ENCODE peak calls at places on chromosome 9, in five cellular contexts. One of them, this sample, is unnamed.

GRCh38 chr9:114039484-114039883 is 38.6 kb downstream of the AMBP start:
- DNase-seq in AG04450: no peak
- DNase-seq in activated naive CD4-positive, alpha-beta T cell treated with anti-CD3 and anti-CD28 coated beads for 36 hours: no peak
- DNase-seq in activated T-helper 1 cell treated with anti-CD3 and anti-CD28 coated beads, Interleukin-2, amount 50 U/mL, for 16 hours: no peak
- DNase-seq in keratinocyte: no peak
- DNase-seq in this sample: no peak

GRCh38 chr9:130461218-130461630 is 16.5 kb downstream of the ASS1 start:
- DNase-seq in AG04450: no peak
- DNase-seq in activated naive CD4-positive, alpha-beta T cell treated with anti-CD3 and anti-CD28 coated beads for 36 hours: peak
- DNase-seq in activated T-helper 1 cell treated with anti-CD3 and anti-CD28 coated beads, Interleukin-2, amount 50 U/mL, for 16 hours: peak
- DNase-seq in keratinocyte: no peak
- DNase-seq in this sample: peak

GRCh38 chr9:87909310-87910041 is 8.3 kb upstream of the SPATA31C1 start:
- DNase-seq in AG04450: no peak
- DNase-seq in activated naive CD4-positive, alpha-beta T cell treated with anti-CD3 and anti-CD28 coated beads for 36 hours: no peak
- DNase-seq in activated T-helper 1 cell treated with anti-CD3 and anti-CD28 coated beads, Interleukin-2, amount 50 U/mL, for 16 hours: no peak
- DNase-seq in keratinocyte: no peak
- DNase-seq in this sample: no peak

GRCh38 chr9:114098660-114099522 is at the start of gene KIF12:
- DNase-seq in AG04450: no peak
- DNase-seq in activated naive CD4-positive, alpha-beta T cell treated with anti-CD3 and anti-CD28 coated beads for 36 hours: peak
- DNase-seq in activated T-helper 1 cell treated with anti-CD3 and anti-CD28 coated beads, Interleukin-2, amount 50 U/mL, for 16 hours: no peak
- DNase-seq in keratinocyte: no peak
- DNase-seq in this sample: no peak

GRCh38 chr9:4615778-4616177 is 46.3 kb upstream of the PLPP6 start:
- DNase-seq in AG04450: no peak
- DNase-seq in activated naive CD4-positive, alpha-beta T cell treated with anti-CD3 and anti-CD28 coated beads for 36 hours: no peak
- DNase-seq in activated T-helper 1 cell treated with anti-CD3 and anti-CD28 coated beads, Interleukin-2, amount 50 U/mL, for 16 hours: no peak
- DNase-seq in keratinocyte: no peak
- DNase-seq in this sample: no peak

GRCh38 chr9:21060919-21061561 is 16.7 kb downstream of the IFNB1 start:
- DNase-seq in AG04450: no peak
- DNase-seq in activated naive CD4-positive, alpha-beta T cell treated with anti-CD3 and anti-CD28 coated beads for 36 hours: peak
- DNase-seq in activated T-helper 1 cell treated with anti-CD3 and anti-CD28 coated beads, Interleukin-2, amount 50 U/mL, for 16 hours: no peak
- DNase-seq in keratinocyte: no peak
- DNase-seq in this sample: no peak

GRCh38 chr9:136975624-136976023 is 1.7 kb upstream of the PTGDS start:
- DNase-seq in AG04450: no peak
- DNase-seq in activated naive CD4-positive, alpha-beta T cell treated with anti-CD3 and anti-CD28 coated beads for 36 hours: peak
- DNase-seq in activated T-helper 1 cell treated with anti-CD3 and anti-CD28 coated beads, Interleukin-2, amount 50 U/mL, for 16 hours: no peak
- DNase-seq in keratinocyte: no peak
- DNase-seq in this sample: no peak

GRCh38 chr9:79817469-79818004 is 245.8 kb downstream of the TLE4 start:
- DNase-seq in AG04450: no peak
- DNase-seq in activated naive CD4-positive, alpha-beta T cell treated with anti-CD3 and anti-CD28 coated beads for 36 hours: peak
- DNase-seq in activated T-helper 1 cell treated with anti-CD3 and anti-CD28 coated beads, Interleukin-2, amount 50 U/mL, for 16 hours: no peak
- DNase-seq in keratinocyte: no peak
- DNase-seq in this sample: no peak

GRCh38 chr9:126796758-126797157 is 8.1 kb upstream of the ZBTB43 start:
- DNase-seq in AG04450: no peak
- DNase-seq in activated naive CD4-positive, alpha-beta T cell treated with anti-CD3 and anti-CD28 coated beads for 36 hours: no peak
- DNase-seq in activated T-helper 1 cell treated with anti-CD3 and anti-CD28 coated beads, Interleukin-2, amount 50 U/mL, for 16 hours: no peak
- DNase-seq in keratinocyte: no peak
- DNase-seq in this sample: no peak

GRCh38 chr9:114908104-114908621 is 22.2 kb downstream of the TNFSF8 start:
- DNase-seq in AG04450: no peak
- DNase-seq in activated naive CD4-positive, alpha-beta T cell treated with anti-CD3 and anti-CD28 coated beads for 36 hours: peak
- DNase-seq in activated T-helper 1 cell treated with anti-CD3 and anti-CD28 coated beads, Interleukin-2, amount 50 U/mL, for 16 hours: no peak
- DNase-seq in keratinocyte: peak
- DNase-seq in this sample: no peak

GRCh38 chr9:68777070-68777763 is 72.2 kb downstream of the PIP5K1B start:
- DNase-seq in AG04450: no peak
- DNase-seq in activated naive CD4-positive, alpha-beta T cell treated with anti-CD3 and anti-CD28 coated beads for 36 hours: no peak
- DNase-seq in activated T-helper 1 cell treated with anti-CD3 and anti-CD28 coated beads, Interleukin-2, amount 50 U/mL, for 16 hours: no peak
- DNase-seq in keratinocyte: no peak
- DNase-seq in this sample: no peak

GRCh38 chr9:70832487-70832886 is 288.9 kb downstream of the TRPM3 start:
- DNase-seq in AG04450: no peak
- DNase-seq in activated naive CD4-positive, alpha-beta T cell treated with anti-CD3 and anti-CD28 coated beads for 36 hours: no peak
- DNase-seq in activated T-helper 1 cell treated with anti-CD3 and anti-CD28 coated beads, Interleukin-2, amount 50 U/mL, for 16 hours: no peak
- DNase-seq in keratinocyte: no peak
- DNase-seq in this sample: no peak

GRCh38 chr9:21812415-21812814 is 10.0 kb downstream of the MTAP start:
- DNase-seq in AG04450: no peak
- DNase-seq in activated naive CD4-positive, alpha-beta T cell treated with anti-CD3 and anti-CD28 coated beads for 36 hours: no peak
- DNase-seq in activated T-helper 1 cell treated with anti-CD3 and anti-CD28 coated beads, Interleukin-2, amount 50 U/mL, for 16 hours: no peak
- DNase-seq in keratinocyte: no peak
- DNase-seq in this sample: no peak

GRCh38 chr9:136170291-136170901 is 34.5 kb downstream of the LHX3 start:
- DNase-seq in AG04450: no peak
- DNase-seq in activated naive CD4-positive, alpha-beta T cell treated with anti-CD3 and anti-CD28 coated beads for 36 hours: peak
- DNase-seq in activated T-helper 1 cell treated with anti-CD3 and anti-CD28 coated beads, Interleukin-2, amount 50 U/mL, for 16 hours: peak
- DNase-seq in keratinocyte: no peak
- DNase-seq in this sample: peak